ENCODE peak calls at places on chromosomes 1 and 21, in four cellular contexts. O, D, H and W are unnamed samples.

GRCh38 chr21:25999935-26000582 is 170.5 kb downstream of the APP start:
- DNase-seq in O (no peak), D (no peak), H (no peak), W (no peak)

GRCh38 chr21:45825209-45825602 is 156.4 kb upstream of the COL6A1 start:
- DNase-seq in O (no peak), D (no peak), H (no peak), W (no peak)

GRCh38 chr1:176854134-176854533 is 310.4 kb downstream of the ASTN1 start:
- DNase-seq in O (no peak), D (no peak), H (no peak), W (no peak)

GRCh38 chr1:45306319-45306718 is 20.4 kb upstream of the HPDL start:
- DNase-seq in O (no peak), D (no peak), H (no peak), W (no peak)

GRCh38 chr21:31509108-31510017 is 150.1 kb upstream of the SOD1 start:
- DNase-seq in O (no peak), D (peak), H (peak), W (peak)

GRCh38 chr1:234975941-234976871 is 152.4 kb downstream of the TOMM20 start:
- DNase-seq in O (no peak), D (no peak), H (no peak), W (peak)

GRCh38 chr1:154236855-154237254 is 16.1 kb downstream of the UBAP2L start:
- DNase-seq in O (no peak), D (no peak), H (no peak), W (no peak)

GRCh38 chr1:202656951-202657646 is 53.2 kb downstream of the SYT2 start:
- DNase-seq in O (peak), D (peak), H (peak), W (peak)

GRCh38 chr21:43741425-43742096 is 22.6 kb downstream of the PDXK start:
- DNase-seq in O (no peak), D (no peak), H (no peak), W (no peak)

GRCh38 chr1:115198938-115199337 is 109.6 kb upstream of the TSPAN2 start:
- DNase-seq in O (no peak), D (no peak), H (no peak), W (no peak)

GRCh38 chr1:154353460-154353904 is 28.2 kb downstream of the ATP8B2 start:
- DNase-seq in O (no peak), D (no peak), H (peak), W (peak)

GRCh38 chr1:58717979-58718378 is 18.1 kb upstream of the MYSM1 start:
- DNase-seq in O (no peak), D (no peak), H (no peak), W (no peak)
- TF ChIP-seq PHF8 in O (no peak), D (no peak), H (no peak), W (no peak)

GRCh38 chr1:186812560-186812959 is 16.2 kb upstream of the PLA2G4A start:
- DNase-seq in O (no peak), D (no peak), H (no peak), W (no peak)

GRCh38 chr1:186811892-186812291 is 16.9 kb upstream of the PLA2G4A start:
- DNase-seq in O (no peak), D (no peak), H (no peak), W (no peak)

GRCh38 chr1:186819140-186819539 is 9.6 kb upstream of the PLA2G4A start:
- DNase-seq in O (no peak), D (no peak), H (no peak), W (no peak)

GRCh38 chr1:186813420-186813819 is 15.3 kb upstream of the PLA2G4A start:
- DNase-seq in O (no peak), D (no peak), H (no peak), W (no peak)
- TF ChIP-seq PHF8 in O (no peak), D (no peak), H (no peak), W (no peak)

GRCh38 chr1:60822252-60822651 is 260.1 kb upstream of the NFIA start:
- DNase-seq in O (no peak), D (no peak), H (no peak), W (no peak)

GRCh38 chr1:60821156-60821555 is 261.2 kb upstream of the NFIA start:
- DNase-seq in O (no peak), D (no peak), H (no peak), W (no peak)

GRCh38 chr1:60823151-60823550 is 259.2 kb upstream of the NFIA start:
- DNase-seq in O (no peak), D (no peak), H (no peak), W (no peak)

DNA sequence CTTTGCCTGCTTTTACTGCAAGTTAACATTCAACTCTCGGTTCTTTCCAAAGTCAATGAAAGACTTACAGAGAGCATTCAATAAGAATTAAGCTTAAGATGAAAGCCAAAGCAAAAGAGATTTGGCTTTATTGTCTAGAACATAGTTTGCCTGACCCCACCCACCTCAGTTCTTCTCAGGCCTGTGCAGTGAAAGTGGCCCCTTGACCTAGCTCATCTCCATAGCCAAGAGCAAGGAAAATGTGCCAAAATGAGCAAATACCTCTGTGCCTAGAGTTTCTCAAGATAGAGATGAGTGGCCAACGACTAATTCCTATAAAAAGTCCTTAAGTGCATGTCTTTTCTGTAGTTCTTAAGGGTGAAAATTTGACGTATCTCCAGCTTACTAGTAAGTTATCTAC is 263.1 kb upstream of the NFIA start:
- DNase-seq in O (no peak), D (no peak), H (no peak), W (no peak)
- TF ChIP-seq PHF8 in O (no peak), D (no peak), H (no peak), W (no peak)

GRCh38 chr1:217535601-217536377 is 95.1 kb downstream of the GPATCH2 start:
- DNase-seq in O (no peak), D (no peak), H (no peak), W (peak)
- TF ChIP-seq PHF8 in O (no peak), D (no peak), H (no peak), W (no peak)

GRCh38 chr1:84769636-84770035 is 79.4 kb upstream of the SSX2IP start:
- DNase-seq in O (no peak), D (no peak), H (no peak), W (no peak)
- TF ChIP-seq PHF8 in O (no peak), D (no peak), H (no peak), W (no peak)

DNA sequence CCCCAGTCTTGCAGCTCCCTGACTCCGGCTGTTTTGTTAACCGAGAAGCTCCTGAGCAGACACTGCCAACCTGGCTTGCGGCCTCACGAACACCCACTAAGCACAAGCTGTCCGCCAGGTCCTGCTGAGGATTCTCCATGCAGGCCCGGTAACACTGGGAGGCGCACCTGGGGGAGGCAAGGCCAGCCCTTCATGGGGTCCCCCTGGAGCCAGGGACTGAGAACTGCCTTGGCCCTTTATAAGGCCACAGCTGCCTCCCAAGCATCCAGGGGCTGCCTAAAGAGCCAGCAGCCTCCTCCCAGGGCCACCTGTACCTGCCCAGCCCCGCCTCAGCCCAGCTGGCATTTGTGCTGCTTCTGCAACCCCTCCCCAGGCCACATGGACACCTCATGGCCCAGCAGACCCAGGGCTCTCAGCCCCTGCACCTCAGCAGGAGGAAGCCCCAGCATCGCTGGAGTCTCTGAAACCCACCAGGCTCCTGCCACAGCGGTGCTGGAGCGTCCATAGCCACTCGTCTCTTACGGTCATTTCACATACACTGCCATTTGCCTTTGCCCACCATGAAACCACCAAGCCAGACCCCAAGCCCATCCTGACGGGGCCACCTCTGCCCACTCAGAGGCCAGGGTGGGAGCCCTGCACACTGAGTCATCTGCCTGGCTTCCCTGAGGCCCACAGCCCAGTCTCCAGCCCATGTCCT is 82.5 kb downstream of the NPHP4 start:
- DNase-seq in O (no peak), D (no peak), H (no peak), W (no peak)
- TF ChIP-seq PHF8 in O (no peak), D (no peak), H (no peak), W (no peak)

GRCh38 chr1:89957063-89957462 is 37.8 kb upstream of the ZNF326 start:
- DNase-seq in O (no peak), D (no peak), H (no peak), W (peak)
- TF ChIP-seq PHF8 in O (no peak), D (no peak), H (no peak), W (no peak)

GRCh38 chr1:208146650-208147049 is 97.5 kb downstream of the PLXNA2 start:
- DNase-seq in O (no peak), D (no peak), H (no peak), W (no peak)

GRCh38 chr1:208150810-208151458 is 93.2 kb downstream of the PLXNA2 start:
- DNase-seq in O (no peak), D (no peak), H (no peak), W (no peak)

GRCh38 chr1:208149776-208150514 is 94.2 kb downstream of the PLXNA2 start:
- DNase-seq in O (no peak), D (no peak), H (no peak), W (peak)

GRCh38 chr1:208149213-208149612 is 95.0 kb downstream of the PLXNA2 start:
- DNase-seq in O (no peak), D (no peak), H (no peak), W (no peak)

GRCh38 chr1:208148380-208148779 is 95.8 kb downstream of the PLXNA2 start:
- DNase-seq in O (no peak), D (no peak), H (no peak), W (no peak)
- TF ChIP-seq PHF8 in O (no peak), D (no peak), H (no peak), W (no peak)